ENCODE peak calls at places on chromosomes 7 and 10, in five cellular contexts. Q, S, M, N and K are unnamed samples.

GRCh38 chr10:111646021-111646420 is 537.5 kb downstream of the GPAM start:
- DNase-seq in Q (no peak), S (no peak), M (no peak), N (no peak), K (no peak)

GRCh38 chr10:99917963-99918825 is 91.6 kb downstream of the DNMBP start:
- DNase-seq in Q (no peak), S (no peak), M (no peak), N (peak; percentile 47), K (no peak)

GRCh38 chr10:18060217-18060616 is 80.0 kb upstream of the CACNB2 start:
- DNase-seq in Q (no peak), S (no peak), M (no peak), N (no peak), K (no peak)

GRCh38 chr10:117318909-117319308 is 56.3 kb downstream of the PDZD8 start:
- DNase-seq in Q (no peak), S (no peak), M (no peak), N (peak; percentile 26), K (no peak)

GRCh38 chr7:157432541-157432956 is 95.7 kb downstream of the DNAJB6 start:
- DNase-seq in Q (peak; percentile 40), S (peak; percentile 54), M (peak; percentile 27), N (peak; percentile 29), K (peak; percentile 6)

GRCh38 chr7:120857558-120858298 is at the start of gene TSPAN12:
- DNase-seq in Q (peak; percentile 66), S (peak; percentile 90), M (peak; percentile 83), N (peak; percentile 84), K (peak; percentile 29)

GRCh38 chr7:141167376-141167964 is 93.6 kb downstream of the TMEM178B start:
- DNase-seq in Q (no peak), S (no peak), M (no peak), N (no peak), K (no peak)

GRCh38 chr10:96208946-96209345 is 62.4 kb downstream of the BLNK start:
- DNase-seq in Q (no peak), S (no peak), M (no peak), N (no peak), K (no peak)

GRCh38 chr10:17228081-17229015 is at the start of gene VIM:
- DNase-seq in Q (peak; percentile 89), S (peak; percentile 90), M (no peak), N (peak; percentile 58), K (peak; percentile 96)

GRCh38 chr10:129973674-129974059 is 9.6 kb upstream of the EBF3 start:
- DNase-seq in Q (no peak), S (no peak), M (no peak), N (no peak), K (no peak)

GRCh38 chr7:12949060-12950045 is 261.9 kb downstream of the ARL4A start:
- DNase-seq in Q (no peak), S (no peak), M (no peak), N (no peak), K (no peak)

GRCh38 chr7:79454325-79454960 is 976 bp upstream of the MAGI2 start:
- DNase-seq in Q (no peak), S (peak; percentile 50), M (no peak), N (no peak), K (no peak)

GRCh38 chr10:73931767-73932624 is 21.1 kb downstream of the PLAU start:
- DNase-seq in Q (peak; percentile 72), S (peak; percentile 56), M (no peak), N (peak; percentile 62), K (no peak)

GRCh38 chr10:124005091-124005490 is 88.3 kb downstream of the CHST15 start:
- DNase-seq in Q (no peak), S (peak; percentile 28), M (no peak), N (no peak), K (no peak)